ENCODE peak calls at places on chromosome 1, in five cellular contexts. L is A549, M is K562, F is H1, Q is HCT116. O is an unnamed sample.

GRCh38 chr1:94013331-94013925 is 104.2 kb upstream of the GCLM start:
- DNase-seq in L (no peak), M (no peak), F (no peak), Q (no peak), O (no peak)

GRCh38 chr1:11784993-11785769 is 20.6 kb downstream of the MTHFR start:
- DNase-seq in F (peak), M (peak), Q (peak), L (peak), O (peak)

GRCh38 chr1:116359060-116359830 is 13.8 kb upstream of the ATP1A1 start:
- DNase-seq in F (no peak), L (no peak), M (no peak), Q (no peak), O (no peak)

GRCh38 chr1:183349201-183349711 is 68.9 kb downstream of the NMNAT2 start:
- DNase-seq in F (no peak), M (no peak), Q (no peak), L (no peak), O (no peak)

GRCh38 chr1:236027096-236027495 is 37.8 kb downstream of the NID1 start:
- DNase-seq in Q (no peak), L (no peak), F (no peak), M (no peak), O (peak)

GRCh38 chr1:15731735-15732685 is 4.0 kb upstream of the SLC25A34 start:
- DNase-seq in M (no peak), L (no peak), Q (no peak), F (no peak), O (no peak)

GRCh38 chr1:234960722-234961467 is 167.7 kb downstream of the TOMM20 start:
- DNase-seq in Q (no peak), F (no peak), M (peak), L (peak), O (peak)

GRCh38 chr1:166910396-166910994 is 34.4 kb upstream of the TADA1 start:
- DNase-seq in L (peak), F (peak), M (peak), Q (peak), O (peak)

GRCh38 chr1:53949651-53950050 is 3.5 kb downstream of the LRRC42 start:
- DNase-seq in Q (no peak), M (no peak), L (no peak), F (no peak), O (no peak)

GRCh38 chr1:96522927-96523326 is 198.7 kb upstream of the PTBP2 start:
- DNase-seq in M (no peak), Q (no peak), L (no peak), F (no peak), O (no peak)

GRCh38 chr1:205301220-205301821 is 20.2 kb downstream of the NUAK2 start:
- DNase-seq in F (peak), L (no peak), M (no peak), Q (no peak), O (no peak)

GRCh38 chr1:240691521-240692338 is 79.8 kb upstream of the GREM2 start:
- DNase-seq in L (peak), F (peak), M (no peak), Q (no peak), O (peak)

GRCh38 chr1:37056201-37056764 is 22.0 kb upstream of the GRIK3 start:
- DNase-seq in L (no peak), F (no peak), M (no peak), Q (no peak), O (no peak)

GRCh38 chr1:27284425-27285287 is 37.3 kb upstream of the TMEM222 start:
- DNase-seq in M (peak), L (peak), F (no peak), Q (peak), O (peak)

GRCh38 chr1:183097438-183098051 is 74.3 kb downstream of the LAMC1 start:
- DNase-seq in Q (no peak), M (no peak), F (no peak), L (no peak), O (no peak)

GRCh38 chr1:104189207-104189606 is 439.5 kb downstream of the AMY1C start:
- DNase-seq in L (no peak), F (no peak), M (no peak), Q (no peak), O (no peak)

GRCh38 chr1:21496886-21497285 is 12.3 kb upstream of the ALPL start:
- DNase-seq in L (no peak), Q (no peak), F (no peak), M (no peak), O (no peak)

GRCh38 chr1:201937624-201938212 is 8.6 kb downstream of the LMOD1 start:
- DNase-seq in Q (no peak), L (no peak), F (no peak), M (no peak), O (no peak)

GRCh38 chr1:152912900-152913299 is 4.6 kb downstream of the IVL start:
- DNase-seq in F (no peak), M (no peak), L (no peak), Q (no peak), O (no peak)

GRCh38 chr1:35047188-35047858 is 15.6 kb upstream of the ZMYM6 start:
- DNase-seq in Q (no peak), M (no peak), L (no peak), F (no peak), O (peak)

GRCh38 chr1:19042675-19043578 is 86.5 kb upstream of the IFFO2 start:
- DNase-seq in F (no peak), Q (no peak), L (no peak), M (no peak), O (no peak)

GRCh38 chr1:227318852-227319607 is 738 bp upstream of the CDC42BPA start:
- DNase-seq in M (peak), L (peak), F (peak), Q (no peak), O (peak)

GRCh38 chr1:108729481-108729880 is 16.8 kb downstream of the FNDC7 start:
- DNase-seq in Q (no peak), F (no peak), M (no peak), L (no peak), O (no peak)

GRCh38 chr1:243287652-243288051 is 31.8 kb downstream of the SDCCAG8 start:
- DNase-seq in L (no peak), F (no peak), Q (no peak), M (no peak), O (peak)

GRCh38 chr1:193479187-193479586 is 292.8 kb upstream of the B3GALT2 start:
- DNase-seq in M (no peak), L (no peak), Q (no peak), F (no peak), O (peak)

GRCh38 chr1:1359316-1359667 is 937 bp upstream of the MXRA8 start:
- DNase-seq in F (no peak), L (no peak), Q (no peak), M (no peak), O (no peak)

GRCh38 chr1:98422821-98423220 is 238.7 kb upstream of the SNX7 start:
- DNase-seq in M (no peak), L (no peak), F (no peak), Q (no peak), O (no peak)

GRCh38 chr1:47828965-47829364 is 168.2 kb downstream of the TRABD2B start:
- DNase-seq in M (no peak), L (no peak), Q (no peak), F (no peak), O (no peak)

GRCh38 chr1:33163621-33164071 is 18.2 kb downstream of the TRIM62 start:
- DNase-seq in M (no peak), Q (no peak), F (no peak), L (no peak), O (no peak)

GRCh38 chr1:234250747-234251146 is 122.5 kb upstream of the COA6 start:
- DNase-seq in F (no peak), L (no peak), Q (no peak), M (no peak), O (no peak)

GRCh38 chr1:201096977-201097856 is 15.0 kb downstream of the CACNA1S start:
- DNase-seq in L (no peak), Q (no peak), M (no peak), F (no peak), O (no peak)

GRCh38 chr1:205693421-205693991 is 13.2 kb upstream of the SLC45A3 start:
- DNase-seq in M (no peak), Q (no peak), L (no peak), F (no peak), O (peak)

GRCh38 chr1:6987940-6988339 is 202.7 kb downstream of the CAMTA1 start:
- DNase-seq in F (no peak), L (no peak), M (no peak), Q (no peak), O (no peak)

GRCh38 chr1:53553734-53554509 is 94.7 kb downstream of the DMRTB1 start:
- DNase-seq in L (no peak), F (no peak), M (no peak), Q (no peak), O (peak)

GRCh38 chr1:42979888-42980800 is 21.5 kb upstream of the SLC2A1 start:
- DNase-seq in M (no peak), L (no peak), Q (no peak), F (no peak), O (peak)
- TF ChIP-seq POLR2A in M (no peak), L (no peak), Q (no peak), F (no peak), O (no peak)

DNA sequence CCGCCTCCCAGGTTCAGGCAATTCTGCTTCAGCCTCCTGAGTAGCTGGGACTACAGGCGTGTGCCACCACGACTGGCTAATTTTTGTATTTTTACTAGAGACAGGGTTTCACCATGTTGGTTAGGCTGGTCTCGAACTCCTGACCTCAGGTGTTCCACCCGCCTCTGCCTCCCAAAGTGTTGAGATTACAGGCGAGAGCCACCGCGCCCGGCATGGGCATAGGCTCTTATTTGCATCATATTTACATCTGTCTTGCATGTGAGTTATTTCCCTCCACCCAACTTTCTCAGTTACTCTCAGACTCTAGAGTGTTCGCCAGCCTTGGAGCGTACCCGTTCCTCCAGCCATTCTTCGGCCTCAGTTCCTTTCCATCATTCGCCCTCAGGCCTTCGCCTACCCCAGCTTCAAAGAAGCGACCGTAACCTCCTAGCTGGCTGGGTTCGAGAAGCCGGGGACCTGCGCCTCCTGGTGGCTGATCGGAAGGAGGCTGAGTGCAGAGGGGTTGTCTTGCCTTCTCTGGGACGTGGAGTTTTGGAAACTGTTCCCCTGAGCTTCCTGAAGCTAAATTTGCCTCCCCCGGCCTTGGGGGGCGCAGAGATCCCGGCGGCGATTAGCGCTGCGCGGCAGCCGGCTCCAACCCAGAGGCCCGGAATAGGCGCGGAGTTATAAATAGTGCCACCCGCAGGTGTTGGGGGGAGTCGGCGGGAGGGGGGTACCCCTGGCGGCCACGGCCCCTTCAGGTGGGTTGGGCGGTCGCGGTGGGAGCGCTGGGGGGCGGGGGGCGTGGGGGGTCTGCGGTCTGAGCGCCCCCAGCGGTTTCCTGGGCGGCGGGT is 3.6 kb upstream of the ZBTB7B start:
- DNase-seq in Q (peak), L (peak), M (peak), F (no peak), O (peak)
- H3K4me3 ChIP-seq in Q (peak), L (peak), M (peak), F (peak), O (peak)

GRCh38 chr1:231231511-231231910 is 9.5 kb upstream of the GNPAT start:
- DNase-seq in M (no peak), Q (no peak), F (no peak), L (no peak), O (no peak)
- TF ChIP-seq MAX in M (no peak), Q (no peak), F (no peak), L (no peak), O (no peak)

GRCh38 chr1:231192620-231193163 is 30.8 kb downstream of the TRIM67 start:
- DNase-seq in F (no peak), M (no peak), L (no peak), Q (no peak), O (no peak)
- TF ChIP-seq POLR2A in F (no peak), M (no peak), L (no peak), Q (no peak), O (no peak)

GRCh38 chr1:212482006-212482351 is 49.3 kb downstream of the NENF start:
- DNase-seq in L (no peak), F (no peak), M (no peak), Q (no peak), O (no peak)
- H3K4me3 ChIP-seq in L (no peak), F (no peak), M (no peak), Q (no peak), O (no peak)

O was measured in NB4.